ENCODE peak calls at places on chromosomes 5 and 9, in six cellular contexts. B, K, X, C, D and Q are unnamed samples.

GRCh38 chr9:126031116-126031515 is 283.9 kb downstream of the PBX3 start:
- DNase-seq in C (no peak), K (no peak), D (no peak), X (no peak), B (no peak), Q (no peak)

GRCh38 chr9:16126042-16126441 is 573.2 kb downstream of the CCDC171 start:
- DNase-seq in D (no peak), C (no peak), K (no peak), X (no peak), B (no peak), Q (no peak)

GRCh38 chr5:110099562-110099961 is 409.8 kb downstream of the MAN2A1 start:
- DNase-seq in B (no peak), K (no peak), D (no peak), C (no peak), X (no peak), Q (no peak)

GRCh38 chr5:123035950-123036390 is 555 bp downstream of the PPIC start:
- DNase-seq in X (peak; percentile 17), D (no peak), K (no peak), B (no peak), C (no peak), Q (no peak)

GRCh38 chr9:135683401-135684034 is 15.8 kb downstream of the SOHLH1 start:
- DNase-seq in C (no peak), B (no peak), D (no peak), K (no peak), X (no peak), Q (no peak)

GRCh38 chr9:16175461-16175860 is 622.6 kb downstream of the CCDC171 start:
- DNase-seq in X (no peak), K (no peak), D (no peak), C (no peak), B (no peak), Q (no peak)

GRCh38 chr5:175728316-175728715 is 70.4 kb downstream of the HRH2 start:
- DNase-seq in B (no peak), K (no peak), D (no peak), X (no peak), C (no peak), Q (no peak)

GRCh38 chr5:2660305-2660704 is 91.2 kb downstream of the IRX2 start:
- DNase-seq in D (no peak), B (no peak), X (no peak), K (no peak), C (no peak), Q (no peak)

GRCh38 chr5:177980776-177981175 is 15.3 kb downstream of the PROP1 start:
- DNase-seq in D (no peak), K (no peak), B (no peak), X (no peak), C (no peak), Q (no peak)

GRCh38 chr5:135392256-135392655 is 6.8 kb downstream of the MACROH2A1 start:
- DNase-seq in B (no peak), K (no peak), C (no peak), X (no peak), D (no peak), Q (no peak)

GRCh38 chr5:150284311-150284710 is 5.3 kb downstream of the CAMK2A start:
- DNase-seq in D (no peak), K (no peak), B (no peak), X (no peak), C (no peak), Q (no peak)

GRCh38 chr9:127187231-127187956 is 65.0 kb upstream of the ANGPTL2 start:
- DNase-seq in D (no peak), C (peak; percentile 65), K (no peak), B (no peak), X (no peak), Q (no peak)

GRCh38 chr5:56825222-56825824 is 10.0 kb downstream of the MAP3K1 start:
- DNase-seq in C (no peak), D (no peak), B (no peak), K (no peak), X (no peak), Q (no peak)

GRCh38 chr9:104843644-104844226 is 79.8 kb downstream of the NIPSNAP3B start:
- DNase-seq in D (no peak), X (no peak), K (no peak), C (no peak), B (no peak), Q (no peak)

GRCh38 chr5:147835386-147835798 is 3.9 kb upstream of the SPINK1 start:
- DNase-seq in C (no peak), K (no peak), D (no peak), X (no peak), B (no peak), Q (no peak)

GRCh38 chr5:98770158-98770910 is 3.1 kb upstream of the RGMB start:
- DNase-seq in D (peak; percentile 42), X (no peak), C (no peak), B (peak; percentile 21), K (peak; percentile 76), Q (no peak)

GRCh38 chr5:159163027-159163699 is 46.2 kb downstream of the RNF145 start:
- DNase-seq in K (no peak), D (no peak), X (no peak), C (no peak), B (no peak), Q (no peak)

GRCh38 chr5:81288021-81288433 is 13.4 kb upstream of the ZCCHC9 start:
- DNase-seq in D (no peak), B (no peak), X (peak; percentile 47), C (no peak), K (no peak), Q (no peak)

GRCh38 chr5:44862808-44863207 is 54.1 kb downstream of the MRPS30 start:
- DNase-seq in K (no peak), D (no peak), B (no peak), C (no peak), X (no peak), Q (no peak)

GRCh38 chr9:124941689-124942561 is 1.0 kb upstream of the GOLGA1 start:
- DNase-seq in K (peak; percentile 64), C (peak; percentile 29), D (peak; percentile 75), B (peak; percentile 74), X (no peak), Q (peak; percentile 7)

GRCh38 chr5:123511290-123511647 is 708 bp upstream of the CSNK1G3 start:
- DNase-seq in K (no peak), X (no peak), D (no peak), C (no peak), B (no peak), Q (no peak)

GRCh38 chr5:16889203-16889971 is 46.7 kb downstream of the MYO10 start:
- DNase-seq in B (no peak), D (no peak), C (no peak), X (no peak), K (no peak), Q (no peak)

GRCh38 chr5:52870448-52870847 is 82.7 kb downstream of the ITGA1 start:
- DNase-seq in B (no peak), D (no peak), C (no peak), X (no peak), K (no peak), Q (no peak)

GRCh38 chr5:149745212-149745943 is 15.3 kb downstream of the PPARGC1B start:
- DNase-seq in X (no peak), D (no peak), C (no peak), K (no peak), B (no peak), Q (no peak)

GRCh38 chr9:88559661-88560060 is 24.7 kb downstream of the NXNL2 start:
- DNase-seq in X (no peak), B (no peak), D (no peak), K (no peak), C (no peak), Q (no peak)

GRCh38 chr9:34554211-34555001 is 31.6 kb upstream of the ENHO start:
- DNase-seq in D (no peak), B (no peak), X (no peak), K (peak; percentile 94), C (no peak), Q (no peak)

GRCh38 chr5:54535149-54535844 is 17.7 kb downstream of the SNX18 start:
- DNase-seq in X (no peak), B (no peak), C (no peak), K (no peak), D (no peak), Q (no peak)

GRCh38 chr5:69367697-69368279 is 1.5 kb downstream of the AK6 start:
- DNase-seq in D (no peak), B (no peak), X (no peak), K (no peak), C (no peak), Q (no peak)

GRCh38 chr5:72036951-72037350 is 70.3 kb upstream of the MAP1B start:
- DNase-seq in B (no peak), X (no peak), K (no peak), D (no peak), C (no peak), Q (no peak)

GRCh38 chr5:172450861-172451695 is 3.2 kb downstream of the SH3PXD2B start:
- DNase-seq in K (no peak), B (peak; percentile 26), C (no peak), D (peak; percentile 39), X (peak; percentile 33), Q (no peak)

GRCh38 chr5:131952286-131952857 is 6.9 kb upstream of the MEIKIN start:
- DNase-seq in B (no peak), D (no peak), C (no peak), K (no peak), X (no peak), Q (no peak)

GRCh38 chr9:23945897-23946296 is 119.9 kb upstream of the ELAVL2 start:
- DNase-seq in B (no peak), K (no peak), X (no peak), D (no peak), C (no peak), Q (no peak)

GRCh38 chr5:111469905-111470304 is 42.4 kb downstream of the STARD4 start:
- DNase-seq in K (no peak), X (no peak), B (no peak), D (no peak), C (no peak), Q (no peak)

GRCh38 chr9:90961375-90961774 is 159.8 kb downstream of the SYK start:
- DNase-seq in X (no peak), D (no peak), B (no peak), K (peak; percentile 22), C (no peak), Q (no peak)

GRCh38 chr9:110093417-110093816 is 114.5 kb downstream of the C9orf152 start:
- DNase-seq in C (no peak), X (no peak), K (no peak), B (no peak), D (no peak), Q (no peak)

GRCh38 chr9:109880276-109881169 is 100.5 kb downstream of the PALM2AKAP2 start:
- DNase-seq in D (peak; percentile 9), B (peak; percentile 25), C (no peak), X (peak; percentile 68), K (no peak), Q (no peak)

GRCh38 chr5:76715734-76716455 is at the start of gene F2R:
- DNase-seq in K (no peak), C (no peak), B (peak; percentile 20), X (peak; percentile 38), D (peak; percentile 9), Q (peak; percentile 32)

GRCh38 chr9:122374885-122375420 is 4.1 kb downstream of the PTGS1 start:
- DNase-seq in B (no peak), K (no peak), D (no peak), X (no peak), C (no peak), Q (no peak)

GRCh38 chr5:156322666-156323065 is 4.3 kb upstream of the SGCD start:
- DNase-seq in K (no peak), B (no peak), X (no peak), C (no peak), D (no peak), Q (no peak)